ENCODE peak calls at places on chromosomes 5 and 9, in eight cellular contexts. O is PC-3, L is endothelial cell of umbilical vein, F is fibroblast of lung, T is GM12878, W is PC-9, H is SK-N-SH, K is K562. Z is an unnamed sample. For H3K79me2, the result is how much of the 10 kb centered on the place peaks cover.

GRCh38 chr5:104053057-104053666 is 490.6 kb upstream of the NUDT12 start:
- DNase-seq in W (no peak), H (no peak), F (no peak), O (no peak), K (no peak), L (no peak), T (no peak), Z (peak)

GRCh38 chr9:136917902-136918301 is 26.6 kb downstream of the FBXW5 start:
- DNase-seq in W (no peak), H (no peak), F (no peak), O (no peak), T (no peak), K (no peak), L (no peak), Z (no peak)

GRCh38 chr5:168377525-168377924 is 86.1 kb downstream of the WWC1 start:
- DNase-seq in L (no peak), W (no peak), K (no peak), F (no peak), H (no peak), O (no peak), T (peak), Z (no peak)

GRCh38 chr9:84339951-84340350 is 607 bp downstream of the SLC28A3 start:
- DNase-seq in W (peak), T (no peak), L (no peak), H (no peak), F (no peak), K (no peak), O (no peak), Z (no peak)

GRCh38 chr9:123411191-123411590 is 55.2 kb downstream of the CRB2 start:
- DNase-seq in H (no peak), F (no peak), O (no peak), L (no peak), K (no peak), T (no peak), W (no peak), Z (no peak)

GRCh38 chr5:11048760-11049159 is 287.7 kb upstream of the DAP start:
- DNase-seq in T (no peak), L (no peak), O (peak), W (no peak), K (peak), H (no peak), F (no peak), Z (no peak)

GRCh38 chr5:74625742-74626241 is 14.7 kb downstream of the ENC1 start:
- DNase-seq in W (no peak), T (no peak), L (peak), H (peak), K (no peak), F (no peak), O (no peak), Z (no peak)

GRCh38 chr5:94884294-94884693 is 265.8 kb downstream of the SLF1 start:
- DNase-seq in O (no peak), T (no peak), F (no peak), H (no peak), K (peak), L (no peak), W (no peak), Z (no peak)

GRCh38 chr5:143977891-143978448 is 166.0 kb downstream of the HMHB1 start:
- DNase-seq in L (peak), H (no peak), F (no peak), W (peak), T (no peak), K (no peak), O (peak), Z (no peak)

GRCh38 chr9:104177003-104177611 is 83.0 kb downstream of the SMC2 start:
- DNase-seq in W (no peak), T (no peak), K (no peak), L (peak), O (peak), H (no peak), F (no peak), Z (peak)

DNA sequence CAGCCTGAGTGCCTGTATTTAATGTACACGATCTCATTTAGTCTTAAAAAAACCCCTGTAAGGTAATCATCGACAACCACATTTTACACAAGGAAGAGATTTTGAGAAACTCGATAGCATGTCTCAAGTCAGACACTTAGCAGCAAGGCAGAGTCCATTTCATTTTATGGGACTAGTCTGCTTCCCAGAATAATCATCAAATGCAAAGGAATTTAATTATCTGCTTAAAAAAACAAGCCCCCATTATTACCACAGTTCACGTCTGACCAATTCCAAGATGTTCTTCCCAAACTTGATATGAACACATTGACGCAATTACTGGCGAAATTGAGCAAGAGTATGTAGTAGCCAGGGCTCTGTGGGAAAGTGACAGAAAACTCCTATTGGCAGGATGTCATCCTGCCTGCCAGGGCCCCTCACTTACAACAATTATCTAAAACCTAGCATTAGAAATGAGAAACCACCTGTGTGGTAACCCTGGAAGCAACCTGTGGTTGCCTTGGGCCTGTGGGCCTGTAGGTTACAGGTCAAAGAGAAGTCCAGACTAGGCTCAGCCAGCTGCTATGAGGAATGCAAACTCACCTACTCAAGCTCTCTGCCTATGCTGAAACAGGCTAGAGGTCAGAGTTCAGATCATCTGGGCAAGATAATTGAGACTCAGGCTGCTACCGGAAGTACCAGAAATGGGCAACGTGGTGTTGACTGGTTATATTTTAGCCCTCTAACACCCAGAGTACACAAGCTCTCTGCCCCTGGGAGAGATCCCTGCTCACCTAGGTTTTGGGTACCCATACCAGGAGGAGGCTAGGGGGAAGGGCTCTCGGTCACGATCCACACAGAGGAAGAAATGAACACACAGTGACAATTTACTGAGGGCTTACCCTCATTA is 1.6 kb downstream of the B4GALT1 start:
- DNase-seq in W (peak), L (peak), O (peak), T (peak), H (no peak), K (peak), F (peak), Z (peak)
- H2AFZ ChIP-seq in W (no peak), L (peak), O (no peak), T (peak), H (no peak), K (peak), F (no peak), Z (peak)

DNA sequence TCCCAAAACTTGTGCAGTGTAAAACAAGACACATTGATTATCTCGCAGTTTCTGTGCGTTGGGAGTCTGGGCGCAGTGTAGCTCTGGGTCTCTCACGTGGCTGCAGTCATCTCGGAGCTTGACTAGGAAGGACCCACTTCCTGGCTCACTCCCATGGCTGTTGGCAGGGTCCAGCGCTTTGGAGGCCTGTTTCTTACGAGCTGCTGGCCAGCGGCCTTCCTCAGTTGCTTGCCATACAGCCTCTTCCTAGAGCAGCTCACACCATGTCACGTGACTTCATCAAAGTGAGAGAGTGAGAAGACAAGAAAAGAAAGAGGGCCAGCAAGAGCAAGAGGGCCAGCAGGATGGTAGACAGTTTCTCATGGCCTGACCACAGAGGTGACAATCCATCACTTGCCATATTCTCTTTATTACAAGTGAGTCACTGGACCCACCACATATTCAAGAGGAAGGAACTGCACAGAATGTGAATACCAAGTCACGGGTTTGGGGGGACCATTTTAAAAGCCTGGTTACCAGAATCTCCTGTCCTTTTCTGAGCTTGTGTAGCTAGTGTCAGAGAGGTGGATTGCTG is 36.2 kb downstream of the MCCC2 start:
- DNase-seq in W (no peak), F (no peak), T (no peak), K (no peak), L (no peak), O (no peak), H (no peak), Z (no peak)
- H3K79me2 ChIP-seq in W (under half), F (under half), T (under half), K (under half), L (under half), O (under half), H (under half), Z (under half)

GRCh38 chr9:111661802-111662491 is 542 bp downstream of the GNG10 start:
- DNase-seq in F (peak), L (peak), W (peak), H (peak), O (peak), K (peak), T (no peak), Z (no peak)
- H2AFZ ChIP-seq in F (peak), L (peak), W (peak), H (peak), O (peak), K (peak), T (peak), Z (peak)

GRCh38 chr5:24167791-24168190 is 477.0 kb downstream of the CDH10 start:
- DNase-seq in T (no peak), O (peak), W (no peak), L (no peak), K (no peak), F (no peak), H (no peak), Z (no peak)
- H3K79me2 ChIP-seq in T (under half), O (under half), W (under half), L (under half), K (under half), F (under half), H (under half), Z (under half)

DNA sequence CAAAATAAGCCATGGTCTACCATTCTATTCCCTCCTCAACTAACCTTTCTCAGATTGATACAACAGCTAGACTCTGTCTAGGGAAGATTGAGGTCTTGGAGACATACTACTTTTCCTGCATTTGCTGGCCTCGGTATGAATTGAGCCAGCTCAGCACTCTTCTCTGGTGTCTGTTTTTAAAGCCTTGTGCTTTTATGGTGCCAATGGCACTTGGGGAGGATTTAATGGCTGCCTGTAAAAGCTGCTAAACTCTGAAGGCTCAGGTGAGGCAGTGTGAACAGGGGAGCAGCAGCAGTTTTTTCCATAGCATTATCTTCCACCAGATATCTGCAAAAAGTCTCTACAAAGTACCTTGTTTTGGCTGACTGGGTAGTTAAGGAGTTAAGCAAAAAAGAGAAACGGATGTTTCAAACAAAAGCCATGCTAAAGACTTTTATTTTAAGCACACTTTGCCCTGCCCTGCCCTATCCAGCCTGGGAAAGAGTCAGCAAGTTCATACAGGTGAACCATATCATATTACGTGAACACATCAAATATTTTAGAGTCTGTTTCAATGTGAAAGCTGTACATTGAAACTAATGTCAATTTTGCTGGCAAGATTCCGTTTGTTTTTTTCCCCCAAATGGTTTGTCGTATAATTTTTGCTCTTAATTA is 423.9 kb upstream of the CD180 start:
- DNase-seq in L (no peak), H (no peak), O (no peak), W (no peak), T (no peak), K (no peak), F (no peak), Z (peak)
- H2AFZ ChIP-seq in L (no peak), H (no peak), O (no peak), W (no peak), T (no peak), K (no peak), F (no peak), Z (peak)